ENCODE peak calls at places on chromosomes 11 and 22, in five cellular contexts. H is endothelial cell of umbilical vein, K is K562, V is A549, S is HepG2. Z is an unnamed sample.

GRCh38 chr11:26677566-26677965 is 44.3 kb downstream of the SLC5A12 start:
- DNase-seq in K (no peak), S (no peak), V (no peak), H (no peak), Z (no peak)

GRCh38 chr11:73978576-73979086 is 4.0 kb downstream of the UCP2 start:
- DNase-seq in S (no peak), K (no peak), V (no peak), H (no peak), Z (no peak)

GRCh38 chr11:85123752-85124231 is 503.4 kb downstream of the DLG2 start:
- DNase-seq in K (no peak), H (no peak), S (no peak), V (no peak), Z (peak; percentile 25)

GRCh38 chr11:88282789-88283188 is 54.7 kb downstream of the CTSC start:
- DNase-seq in H (no peak), K (no peak), S (no peak), V (no peak), Z (no peak)

GRCh38 chr11:82384308-82384707 is 349.4 kb downstream of the FAM181B start:
- DNase-seq in H (no peak), S (no peak), K (no peak), V (no peak), Z (no peak)

GRCh38 chr11:57406337-57406904 is 16.0 kb upstream of the PRG2 start:
- DNase-seq in V (no peak), S (no peak), H (peak; percentile 90), K (no peak), Z (peak; percentile 79)

GRCh38 chr11:63552921-63553320 is 10.3 kb downstream of the PLAAT2 start:
- DNase-seq in S (no peak), V (no peak), H (no peak), K (no peak), Z (no peak)

GRCh38 chr11:120756931-120757330 is 245.4 kb downstream of the GRIK4 start:
- DNase-seq in V (no peak), S (peak; percentile 14), H (peak; percentile 6), K (no peak), Z (no peak)

GRCh38 chr22:19620742-19621371 is 93.4 kb upstream of the SEPTIN5 start:
- DNase-seq in V (no peak), H (peak; percentile 88), K (no peak), S (no peak), Z (no peak)

GRCh38 chr22:27219036-27219435 is 561.6 kb downstream of the MIAT start:
- DNase-seq in S (no peak), H (no peak), K (no peak), V (no peak), Z (no peak)

GRCh38 chr22:35482974-35483373 is 57.7 kb upstream of the RASD2 start:
- DNase-seq in K (no peak), V (no peak), S (no peak), H (no peak), Z (no peak)

GRCh38 chr11:121570453-121570852 is 117.7 kb upstream of the SORL1-AS1 start:
- DNase-seq in H (no peak), K (no peak), S (no peak), V (no peak), Z (no peak)

GRCh38 chr11:27358306-27358705 is 4.7 kb downstream of the CCDC34 start:
- DNase-seq in V (no peak), S (no peak), K (no peak), H (no peak), Z (no peak)

GRCh38 chr11:67572747-67573419 is 10.7 kb upstream of the GSTP1 start:
- DNase-seq in H (peak; percentile 51), V (no peak), S (peak; percentile 69), K (peak; percentile 32), Z (peak; percentile 68)

GRCh38 chr11:113974741-113975470 is at the start of gene HTR3A:
- DNase-seq in S (peak; percentile 9), K (peak; percentile 48), H (peak; percentile 57), V (no peak), Z (peak; percentile 19)

GRCh38 chr11:101835465-101836063 is 79.2 kb upstream of the CEP126 start:
- DNase-seq in S (no peak), H (no peak), V (no peak), K (no peak), Z (no peak)

GRCh38 chr22:44107341-44107740 is 73.4 kb upstream of the PARVG start:
- DNase-seq in K (no peak), V (no peak), S (no peak), H (no peak), Z (no peak)

GRCh38 chr11:70509476-70509875 is 111.1 kb downstream of the CTTN start:
- DNase-seq in H (no peak), S (no peak), V (no peak), K (no peak), Z (no peak)

GRCh38 chr11:120224872-120225371 is 14.1 kb downstream of the OAF start:
- DNase-seq in K (no peak), H (peak; percentile 39), S (no peak), V (no peak), Z (peak; percentile 98)

GRCh38 chr11:70407814-70408213 is 9.5 kb downstream of the CTTN start:
- DNase-seq in V (no peak), K (no peak), H (no peak), S (no peak), Z (no peak)

GRCh38 chr11:47587733-47588326 is 1.4 kb downstream of the FAM180B start:
- DNase-seq in V (no peak), K (no peak), H (no peak), S (no peak), Z (peak; percentile 96)

GRCh38 chr22:23762866-23763578 is at the start of gene C22orf15:
- DNase-seq in S (no peak), H (peak; percentile 28), V (no peak), K (no peak), Z (peak; percentile 58)

GRCh38 chr11:1573077-1573846 is 1.2 kb upstream of the DUSP8 start:
- DNase-seq in K (peak; percentile 21), S (no peak), V (no peak), H (no peak), Z (no peak)

GRCh38 chr11:60774726-60775125 is 10.4 kb upstream of the MS4A10 start:
- DNase-seq in H (no peak), K (no peak), V (no peak), S (no peak), Z (no peak)

GRCh38 chr22:32473388-32473952 is 1.1 kb upstream of the FBXO7 start:
- DNase-seq in S (peak; percentile 76), H (peak; percentile 81), V (peak; percentile 12), K (peak; percentile 25), Z (peak; percentile 77)

GRCh38 chr11:36243641-36244040 is 45.6 kb downstream of the COMMD9 start:
- DNase-seq in H (no peak), S (no peak), K (no peak), V (no peak), Z (no peak)

GRCh38 chr22:17638182-17638431 is 450 bp upstream of the BCL2L13 start:
- DNase-seq in H (no peak), S (no peak), V (peak; percentile 33), K (no peak), Z (no peak)

GRCh38 chr22:25159028-25159427 is 40.6 kb upstream of the CRYBB3 start:
- DNase-seq in K (no peak), H (no peak), S (no peak), V (no peak), Z (peak; percentile 28)

GRCh38 chr22:43136255-43136654 is 6.9 kb downstream of the MCAT start:
- DNase-seq in S (peak; percentile 34), H (peak; percentile 56), V (peak; percentile 65), K (peak; percentile 35), Z (peak; percentile 70)

GRCh38 chr11:114921697-114922096 is 243.4 kb downstream of the NXPE2 start:
- DNase-seq in K (no peak), S (no peak), V (no peak), H (no peak), Z (no peak)

GRCh38 chr11:79471071-79471470 is 30.2 kb upstream of the TENM4 start:
- DNase-seq in H (no peak), S (no peak), V (no peak), K (no peak), Z (no peak)

GRCh38 chr22:22721681-22722309 is 77.4 kb downstream of the GGTLC2 start:
- DNase-seq in H (no peak), S (no peak), V (no peak), K (no peak), Z (peak; percentile 66)

GRCh38 chr22:22196018-22196533 is 48.5 kb upstream of the VPREB1 start:
- DNase-seq in H (no peak), S (no peak), K (no peak), V (no peak), Z (no peak)

GRCh38 chr11:72989727-72990126 is 152.4 kb downstream of the FCHSD2 start:
- DNase-seq in S (no peak), H (no peak), K (no peak), V (no peak), Z (peak; percentile 44)

GRCh38 chr11:45109400-45109799 is 37.0 kb upstream of the PRDM11 start:
- DNase-seq in S (no peak), H (no peak), V (no peak), K (no peak), Z (no peak)

GRCh38 chr11:45108070-45109064 is 38.1 kb upstream of the PRDM11 start:
- DNase-seq in K (no peak), S (no peak), V (no peak), H (peak; percentile 14), Z (no peak)

GRCh38 chr11:45107051-45107450 is 39.4 kb upstream of the PRDM11 start:
- DNase-seq in V (no peak), H (no peak), K (no peak), S (peak; percentile 13), Z (no peak)

GRCh38 chr11:45113807-45114206 is 32.6 kb upstream of the PRDM11 start:
- DNase-seq in V (no peak), K (no peak), S (no peak), H (no peak), Z (no peak)

GRCh38 chr11:45110562-45110961 is 35.9 kb upstream of the PRDM11 start:
- DNase-seq in S (peak; percentile 72), V (peak; percentile 70), K (peak; percentile 70), H (peak; percentile 64), Z (peak; percentile 74)
- TF ChIP-seq MYC in S (no peak), V (no peak), K (no peak), H (no peak), Z (no peak)

GRCh38 chr22:50683086-50683993 is 10.7 kb downstream of the SHANK3 start:
- DNase-seq in S (no peak), K (no peak), H (no peak), V (no peak), Z (no peak)

GRCh38 chr22:50684986-50685385 is 12.4 kb downstream of the SHANK3 start:
- DNase-seq in H (peak; percentile 36), V (no peak), S (no peak), K (no peak), Z (no peak)

GRCh38 chr22:50686794-50687193 is 14.2 kb downstream of the SHANK3 start:
- DNase-seq in V (no peak), H (no peak), S (no peak), K (no peak), Z (no peak)

GRCh38 chr22:50684501-50684900 is 11.9 kb downstream of the SHANK3 start:
- DNase-seq in H (no peak), V (no peak), S (no peak), K (no peak), Z (no peak)

GRCh38 chr22:50683994-50684371 is 11.4 kb downstream of the SHANK3 start:
- DNase-seq in K (no peak), S (no peak), H (no peak), V (no peak), Z (no peak)
- TF ChIP-seq MYC in K (no peak), S (no peak), H (no peak), V (no peak), Z (no peak)

GRCh38 chr22:29715705-29716104 is 4.1 kb upstream of the CABP7 start:
- DNase-seq in S (no peak), K (no peak), V (no peak), H (no peak), Z (no peak)
- TF ChIP-seq MYC in S (no peak), K (no peak), V (no peak), H (no peak), Z (no peak)

GRCh38 chr11:11841121-11841604 is 609 bp upstream of the USP47 start:
- DNase-seq in K (no peak), H (no peak), S (peak; percentile 19), V (peak; percentile 55), Z (peak; percentile 62)
- TF ChIP-seq MYC in K (no peak), H (no peak), S (no peak), V (no peak), Z (no peak)